ENCODE peak calls at places on chromosomes 7 and 10, in ten cellular contexts. R, O, T, G, S, Z, H, C, M and I are unnamed samples.

GRCh38 chr7:2417981-2418481 is 14.6 kb downstream of the CHST12 start:
- DNase-seq in R (peak), O (no peak), T (peak), G (peak), S (no peak), Z (no peak), H (no peak), C (no peak), M (no peak), I (no peak)

GRCh38 chr10:117554371-117554770 is 11.8 kb downstream of the EMX2 start:
- DNase-seq in R (no peak), O (no peak), T (no peak), G (no peak), S (no peak), Z (no peak), H (no peak), C (no peak), M (no peak), I (no peak)

GRCh38 chr7:94510582-94511456 is 1.2 kb downstream of the CASD1 start:
- DNase-seq in R (peak), O (peak), T (peak), G (peak), S (peak), Z (peak), H (no peak), C (peak), M (peak), I (no peak)

GRCh38 chr10:110636932-110637557 is 7.1 kb upstream of the RBM20 start:
- DNase-seq in R (no peak), O (no peak), T (no peak), G (no peak), S (peak), Z (no peak), H (no peak), C (no peak), M (no peak), I (no peak)

GRCh38 chr10:124690971-124691370 is 53.2 kb downstream of the FAM53B start:
- DNase-seq in R (no peak), O (no peak), T (no peak), G (no peak), S (no peak), Z (no peak), H (no peak), C (no peak), M (no peak), I (no peak)

GRCh38 chr10:23343591-23344225 is 889 bp downstream of the C10orf67 start:
- DNase-seq in R (no peak), O (no peak), T (peak), G (peak), S (peak), Z (no peak), H (peak), C (peak), M (no peak), I (peak)

GRCh38 chr10:3215336-3215860 is 42.8 kb upstream of the PITRM1 start:
- DNase-seq in R (no peak), O (no peak), T (no peak), G (peak), S (no peak), Z (no peak), H (no peak), C (no peak), M (no peak), I (no peak)

GRCh38 chr10:90318659-90319058 is 539.2 kb downstream of the HTR7 start:
- DNase-seq in R (no peak), O (no peak), T (no peak), G (no peak), S (no peak), Z (no peak), H (no peak), C (no peak), M (no peak), I (no peak)

GRCh38 chr10:3415038-3415736 is 242.6 kb upstream of the PITRM1 start:
- DNase-seq in R (no peak), O (no peak), T (no peak), G (no peak), S (no peak), Z (no peak), H (no peak), C (no peak), M (no peak), I (no peak)

GRCh38 chr7:110454713-110455112 is 636.2 kb upstream of the LRRN3 start:
- DNase-seq in R (no peak), O (no peak), T (no peak), G (no peak), S (no peak), Z (no peak), H (no peak), C (no peak), M (no peak), I (no peak)